ENCODE peak calls at places on chromosomes 11 and 22, in ten cellular contexts. T is body of pancreas, P is pancreas, W is left lung, Z is GM12865, C is LNCaP clone FGC, S is AG09309, L is HL-60, Y is stomach, U is RWPE2. I is an unnamed sample.

GRCh38 chr11:88051386-88051785 is 123.9 kb downstream of the RAB38 start:
- DNase-seq in C (no peak), W (no peak), P (no peak), Z (no peak), Y (no peak), L (no peak), T (no peak), S (peak), U (no peak), I (no peak)

GRCh38 chr11:29773656-29774264 is 243.1 kb downstream of the KCNA4 start:
- DNase-seq in C (no peak), Z (no peak), W (no peak), P (no peak), T (peak), Y (no peak), S (no peak), U (peak), L (no peak), I (no peak)

GRCh38 chr11:115930886-115931537 is 426.8 kb upstream of the CADM1 start:
- DNase-seq in Z (peak), U (no peak), W (no peak), Y (no peak), S (no peak), C (no peak), T (no peak), P (no peak), L (no peak), I (no peak)

GRCh38 chr11:131246156-131246555 is 124.3 kb upstream of the NTM start:
- DNase-seq in S (no peak), P (no peak), Z (no peak), C (no peak), L (no peak), W (no peak), T (no peak), U (no peak), Y (no peak), I (no peak)

GRCh38 chr11:44318369-44318768 is 8.4 kb upstream of the ALX4 start:
- DNase-seq in Y (no peak), S (no peak), L (no peak), Z (no peak), U (no peak), W (no peak), C (no peak), P (no peak), T (no peak), I (no peak)

GRCh38 chr11:6482431-6482830 is 1.1 kb downstream of the TIMM10B start:
- DNase-seq in Y (no peak), C (no peak), S (no peak), U (no peak), Z (no peak), L (no peak), P (no peak), W (no peak), T (no peak), I (no peak)

GRCh38 chr11:131136476-131136875 is 220.2 kb upstream of the SNX19 start:
- DNase-seq in C (no peak), S (no peak), Y (no peak), U (no peak), L (no peak), T (no peak), Z (no peak), W (no peak), P (no peak), I (no peak)

GRCh38 chr11:122633219-122633829 is 22.2 kb upstream of the UBASH3B start:
- DNase-seq in S (no peak), U (no peak), L (no peak), P (no peak), T (no peak), W (no peak), Y (no peak), Z (peak), C (no peak), I (no peak)

GRCh38 chr11:107496011-107496410 is 38.4 kb upstream of the CWF19L2 start:
- DNase-seq in Y (no peak), S (peak), U (no peak), Z (no peak), L (no peak), P (no peak), C (no peak), T (no peak), W (no peak), I (no peak)

GRCh38 chr11:10770626-10771254 is 19.7 kb downstream of the CTR9 start:
- DNase-seq in L (no peak), W (no peak), S (no peak), C (peak), T (peak), Z (peak), P (peak), U (no peak), Y (peak), I (no peak)

GRCh38 chr11:13287026-13287425 is 9.4 kb downstream of the BMAL1 start:
- DNase-seq in S (no peak), U (no peak), C (no peak), P (no peak), Z (no peak), L (no peak), T (no peak), Y (no peak), W (no peak), I (no peak)

GRCh38 chr22:42991010-42991651 is 23.8 kb downstream of the PACSIN2 start:
- DNase-seq in S (peak), U (no peak), P (peak), L (no peak), C (no peak), W (no peak), Z (no peak), T (peak), Y (no peak), I (no peak)

GRCh38 chr11:126083829-126084607 is 21.4 kb upstream of the CDON start:
- DNase-seq in T (peak), Z (peak), Y (no peak), S (no peak), L (no peak), U (no peak), P (no peak), C (no peak), W (no peak), I (no peak)

GRCh38 chr11:8442301-8442700 is 151.7 kb downstream of the STK33 start:
- DNase-seq in U (no peak), S (no peak), W (no peak), Y (no peak), C (no peak), L (no peak), T (no peak), Z (no peak), P (no peak), I (no peak)

GRCh38 chr11:106077609-106078517 is at the start of gene AASDHPPT:
- DNase-seq in W (peak), Z (peak), S (no peak), P (peak), Y (peak), L (no peak), U (no peak), C (no peak), T (peak), I (no peak)

GRCh38 chr11:3170756-3171670 is 5.9 kb upstream of the OSBPL5 start:
- DNase-seq in U (peak), T (no peak), C (no peak), Z (no peak), S (no peak), P (no peak), Y (no peak), L (no peak), W (peak), I (no peak)

GRCh38 chr22:27253108-27253507 is 548.4 kb downstream of the MN1 start:
- DNase-seq in Y (no peak), Z (no peak), S (no peak), U (no peak), P (no peak), W (no peak), C (no peak), L (no peak), T (no peak), I (no peak)

GRCh38 chr11:129440028-129440630 is 64.5 kb downstream of the BARX2 start:
- DNase-seq in P (peak), S (no peak), U (peak), Y (no peak), Z (no peak), W (no peak), T (peak), L (no peak), C (peak), I (no peak)

GRCh38 chr11:124415356-124415923 is 9.2 kb downstream of the OR8B4 start:
- DNase-seq in T (no peak), Y (no peak), U (no peak), C (peak), S (peak), W (no peak), Z (peak), P (no peak), L (peak), I (peak)

GRCh38 chr11:69010964-69011623 is 2.0 kb downstream of the MRGPRF start:
- DNase-seq in U (no peak), Y (peak), S (peak), T (peak), C (no peak), P (no peak), W (peak), Z (no peak), L (peak), I (no peak)

GRCh38 chr11:21582791-21583190 is 610.1 kb upstream of the ANO5 start:
- DNase-seq in S (no peak), W (no peak), T (no peak), L (no peak), P (no peak), C (no peak), Z (no peak), Y (no peak), U (no peak), I (no peak)

GRCh38 chr22:42520663-42521546 is 1.3 kb upstream of the RRP7A start:
- DNase-seq in W (no peak), L (no peak), P (no peak), Z (no peak), Y (peak), C (no peak), S (no peak), T (no peak), U (no peak), I (no peak)

GRCh38 chr11:119065369-119065768 is 2.2 kb upstream of the VPS11 start:
- DNase-seq in Z (peak), U (no peak), S (no peak), Y (no peak), L (no peak), W (no peak), P (no peak), C (no peak), T (no peak), I (no peak)

GRCh38 chr11:134252539-134253188 is 488 bp downstream of the THYN1 start:
- DNase-seq in P (no peak), S (peak), Y (no peak), T (no peak), W (no peak), L (no peak), C (no peak), U (no peak), Z (peak), I (no peak)

GRCh38 chr22:28629420-28630184 is 50.0 kb downstream of the TTC28 start:
- DNase-seq in T (no peak), S (no peak), U (no peak), Z (no peak), W (no peak), C (no peak), L (no peak), Y (no peak), P (no peak), I (no peak)

GRCh38 chr11:69423181-69423580 is 58.3 kb upstream of the LINC01488 start:
- DNase-seq in S (no peak), Y (no peak), U (peak), L (no peak), T (no peak), P (no peak), Z (no peak), C (no peak), W (no peak), I (no peak)

GRCh38 chr11:9704620-9705019 is 40.7 kb downstream of the SWAP70 start:
- DNase-seq in Y (no peak), P (no peak), W (no peak), C (no peak), T (no peak), S (no peak), U (no peak), L (no peak), Z (no peak), I (no peak)

GRCh38 chr11:44065161-44065571 is 904 bp upstream of the ACCS start:
- DNase-seq in Y (no peak), Z (no peak), T (no peak), S (no peak), W (no peak), U (no peak), P (no peak), L (no peak), C (no peak), I (no peak)

GRCh38 chr11:103609117-103610066 is 427.0 kb upstream of the DDI1 start:
- DNase-seq in L (no peak), T (no peak), Y (no peak), S (peak), Z (no peak), C (no peak), P (no peak), U (no peak), W (no peak), I (no peak)
- TF ChIP-seq CTCF in L (no peak), T (no peak), Y (no peak), S (peak), Z (peak), C (peak), P (no peak), U (peak), W (no peak), I (peak)

DNA sequence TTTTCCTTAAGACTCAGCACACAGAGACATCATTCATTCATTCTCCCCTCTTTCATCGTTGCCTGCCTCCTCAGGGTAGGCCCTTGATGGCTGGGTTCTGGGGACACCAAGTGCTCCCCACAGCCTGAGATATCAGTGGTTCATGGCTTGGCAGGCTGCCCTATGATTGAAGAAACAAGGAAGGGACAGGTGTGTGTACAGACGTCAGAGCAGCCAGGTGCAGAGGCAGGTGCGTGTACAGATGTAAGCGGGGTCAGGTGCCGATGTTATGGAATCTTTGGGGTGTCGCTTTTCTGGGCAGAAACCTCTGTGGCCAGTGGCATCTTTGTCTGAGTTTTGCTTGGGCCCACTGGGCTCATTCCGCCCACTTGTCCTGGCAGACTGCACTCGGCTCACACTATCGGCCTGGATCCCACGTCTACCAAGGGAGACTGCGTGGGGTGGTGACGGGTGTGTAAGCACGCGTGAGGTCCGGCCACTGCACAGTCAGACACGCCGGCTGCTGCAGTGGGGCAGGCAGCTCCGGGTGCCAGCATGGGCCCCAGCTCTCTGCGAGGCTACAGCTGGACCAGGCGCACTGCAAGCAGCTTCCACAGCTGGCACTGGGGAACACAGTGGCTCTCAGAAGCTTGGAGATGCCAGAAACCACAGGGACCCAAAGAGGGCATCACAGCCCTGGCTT is 20.9 kb upstream of the KIAA0930 start:
- DNase-seq in U (no peak), S (no peak), L (no peak), Z (no peak), C (no peak), W (no peak), T (no peak), Y (peak), P (no peak), I (no peak)
- H3K4me3 ChIP-seq in U (no peak), S (no peak), L (no peak), Z (no peak), C (no peak), W (no peak), T (no peak), Y (no peak), P (no peak), I (no peak)

DNA sequence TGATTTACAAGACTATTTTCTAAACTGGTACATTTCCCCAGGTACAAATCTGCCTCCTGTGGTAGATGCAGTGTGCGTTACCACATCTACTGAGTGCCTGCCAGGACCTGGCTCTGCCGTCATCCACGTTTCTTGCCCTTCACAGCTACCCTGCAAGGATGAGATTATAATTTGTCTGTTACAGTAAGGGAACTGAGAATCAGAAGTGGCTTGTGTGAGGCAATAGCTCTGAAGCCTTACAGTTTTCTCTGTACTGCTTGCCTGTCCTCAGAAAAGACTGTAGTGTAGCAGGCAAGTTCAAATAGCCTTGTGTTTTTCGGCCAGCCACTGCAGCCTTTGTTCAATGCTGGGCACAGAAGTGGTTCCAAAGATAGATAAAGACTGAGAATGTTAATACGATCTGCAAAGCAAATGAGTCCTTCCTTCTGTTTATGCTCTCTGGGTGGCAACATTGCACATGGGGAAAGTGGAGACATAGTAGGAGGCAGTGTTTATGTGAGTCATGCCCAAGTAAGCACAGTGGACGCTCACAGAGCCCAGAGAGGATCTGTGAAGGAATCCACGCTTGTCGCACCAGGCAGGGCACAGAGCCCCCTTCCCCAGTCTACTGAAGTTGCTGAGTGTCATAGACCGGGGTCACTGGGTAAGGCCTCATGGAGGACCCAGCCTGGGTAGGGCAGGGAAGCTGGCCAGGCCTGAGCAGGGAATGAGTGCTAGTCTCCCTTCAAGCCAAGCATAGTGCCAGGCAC is 49.1 kb downstream of the MICAL2 start:
- DNase-seq in L (peak), T (no peak), C (no peak), P (no peak), Y (no peak), W (no peak), S (peak), U (no peak), Z (no peak), I (no peak)
- TF ChIP-seq CTCF in L (no peak), T (no peak), C (no peak), P (no peak), Y (no peak), W (no peak), S (no peak), U (peak), Z (no peak), I (no peak)

GRCh38 chr11:117199916-117200812 is 994 bp downstream of the TAGLN start:
- DNase-seq in C (no peak), S (no peak), Y (no peak), P (no peak), T (no peak), L (no peak), U (no peak), W (peak), Z (no peak), I (no peak)
- H3K4me3 ChIP-seq in C (no peak), S (peak), Y (peak), P (peak), T (no peak), L (no peak), U (no peak), W (peak), Z (no peak), I (no peak)

GRCh38 chr22:20128902-20129746 is 2.5 kb upstream of the ZDHHC8 start:
- DNase-seq in Z (peak), L (no peak), P (no peak), Y (peak), U (no peak), W (no peak), S (no peak), T (peak), C (no peak), I (no peak)
- TF ChIP-seq CTCF in Z (peak), L (peak), P (no peak), Y (no peak), U (peak), W (no peak), S (peak), T (peak), C (peak), I (peak)

GRCh38 chr11:27673979-27674663 is 26.1 kb downstream of the BDNF start:
- DNase-seq in Y (no peak), C (no peak), S (no peak), Z (no peak), T (no peak), W (no peak), P (no peak), U (no peak), L (no peak), I (no peak)
- H3K4me3 ChIP-seq in Y (no peak), C (no peak), S (no peak), Z (no peak), T (no peak), W (no peak), P (no peak), U (no peak), L (no peak), I (no peak)

GRCh38 chr22:37747090-37747714 is 50.4 kb downstream of the TRIOBP start:
- DNase-seq in P (no peak), Y (no peak), L (no peak), Z (peak), U (no peak), S (no peak), C (no peak), W (peak), T (peak), I (no peak)

GRCh38 chr22:37744589-37744988 is 47.7 kb downstream of the TRIOBP start:
- DNase-seq in W (no peak), S (no peak), L (no peak), Y (no peak), Z (no peak), P (no peak), C (no peak), T (no peak), U (no peak), I (no peak)

GRCh38 chr22:37745548-37746365 is 48.9 kb downstream of the TRIOBP start:
- DNase-seq in U (peak), L (peak), T (peak), C (peak), Z (peak), Y (peak), W (peak), P (peak), S (no peak), I (peak)

GRCh38 chr22:37747715-37748100 is 50.9 kb downstream of the TRIOBP start:
- DNase-seq in U (no peak), C (no peak), Z (no peak), S (no peak), P (no peak), T (no peak), W (no peak), L (no peak), Y (no peak), I (no peak)

GRCh38 chr22:37746366-37747089 is 49.7 kb downstream of the TRIOBP start:
- DNase-seq in S (no peak), C (no peak), Y (no peak), U (no peak), P (peak), W (peak), L (peak), T (peak), Z (peak), I (no peak)
- TF ChIP-seq CTCF in S (no peak), C (no peak), Y (no peak), U (no peak), P (no peak), W (no peak), L (no peak), T (no peak), Z (no peak), I (no peak)

GRCh38 chr22:19884954-19885751 is 30.5 kb upstream of the GNB1L start:
- DNase-seq in Z (no peak), Y (no peak), U (peak), L (no peak), S (no peak), C (no peak), T (peak), W (peak), P (no peak), I (no peak)
- H3K4me3 ChIP-seq in Z (no peak), Y (no peak), U (no peak), L (no peak), S (no peak), C (no peak), T (no peak), W (no peak), P (no peak), I (no peak)